ENCODE peak calls at places on chromosome 7, in six cellular contexts. O, T, H, X, G and Q are unnamed samples.
A peak's percentile ranks its signal among the peaks of the same experiment; 100 is the strongest.

GRCh38 chr7:110877086-110877485 is 213.8 kb upstream of the LRRN3 start:
- DNase-seq in T (no peak), X (peak; percentile 34), H (no peak), O (no peak), G (no peak), Q (no peak)

GRCh38 chr7:30708412-30708811 is 26.2 kb upstream of the CRHR2 start:
- DNase-seq in H (no peak), O (no peak), T (no peak), G (no peak), X (no peak), Q (no peak)

GRCh38 chr7:381211-382117 is 91.5 kb downstream of the FOXL3 start:
- DNase-seq in O (no peak), T (peak; percentile 30), X (no peak), H (no peak), G (no peak), Q (no peak)

GRCh38 chr7:143263266-143264195 is at the start of gene GSTK1:
- DNase-seq in H (no peak), T (peak; percentile 91), X (peak; percentile 54), O (peak; percentile 69), G (peak; percentile 61), Q (peak; percentile 75)

GRCh38 chr7:13099197-13099795 is 411.9 kb downstream of the ARL4A start:
- DNase-seq in X (peak; percentile 64), G (peak; percentile 78), O (peak; percentile 86), T (no peak), H (peak; percentile 21), Q (no peak)

GRCh38 chr7:106281919-106282318 is 2.9 kb downstream of the NAMPT start:
- DNase-seq in G (no peak), H (no peak), T (no peak), X (no peak), O (no peak), Q (no peak)

GRCh38 chr7:66379761-66380160 is 174.6 kb downstream of the TPST1 start:
- DNase-seq in G (peak; percentile 65), X (peak; percentile 77), O (peak; percentile 23), H (no peak), T (no peak), Q (no peak)

GRCh38 chr7:129574487-129574886 is 37.0 kb upstream of the NRF1 start:
- DNase-seq in H (no peak), O (peak; percentile 66), T (no peak), X (peak; percentile 88), G (peak; percentile 19), Q (peak; percentile 76)

GRCh38 chr7:28729276-28729675 is 228.9 kb downstream of the TRIL start:
- DNase-seq in G (peak; percentile 42), O (peak; percentile 72), H (no peak), X (no peak), T (no peak), Q (no peak)

GRCh38 chr7:148286150-148286549 is 304.4 kb upstream of the C7orf33 start:
- DNase-seq in X (no peak), G (peak; percentile 12), O (peak; percentile 54), T (no peak), H (no peak), Q (no peak)

GRCh38 chr7:133912916-133913697 is 214.0 kb upstream of the LRGUK start:
- DNase-seq in T (no peak), X (peak; percentile 53), G (peak; percentile 95), H (peak; percentile 5), O (peak; percentile 81), Q (no peak)

GRCh38 chr7:107982918-107983389 is 20.0 kb downstream of the LAMB1 start:
- DNase-seq in G (no peak), T (no peak), O (peak; percentile 52), H (no peak), X (peak; percentile 57), Q (peak; percentile 16)

DNA sequence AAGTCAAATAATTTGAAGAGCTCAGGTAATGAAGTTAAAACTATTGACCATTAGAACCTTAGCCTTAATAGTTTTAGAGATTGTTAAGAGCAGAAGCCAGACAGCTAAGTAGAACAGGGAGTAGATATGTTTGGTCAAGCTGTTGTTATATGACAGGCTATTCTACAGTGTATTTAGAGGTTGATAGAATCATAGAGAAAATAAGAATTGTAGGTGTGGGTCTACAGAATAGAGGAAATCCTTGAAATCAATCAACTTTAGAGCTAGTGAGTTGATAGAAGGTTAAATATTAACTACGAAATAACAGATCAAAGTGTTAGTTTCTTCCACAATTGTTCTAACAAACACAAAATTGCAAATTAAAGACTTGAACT is 80.1 kb downstream of the DGKB start:
- DNase-seq in T (no peak), O (no peak), H (no peak), G (no peak), X (no peak), Q (no peak)
- H3K4me3 ChIP-seq in T (no peak overlapping the region), O (no peak overlapping the region), H (no peak overlapping the region), G (no peak overlapping the region), X (no peak overlapping the region), Q (no peak overlapping the region)

GRCh38 chr7:50308301-50309129 is 4.0 kb downstream of the IKZF1 start:
- DNase-seq in T (no peak), G (no peak), O (no peak), X (no peak), H (no peak), Q (no peak)

GRCh38 chr7:50310361-50310760 is 5.8 kb downstream of the IKZF1 start:
- DNase-seq in X (no peak), T (no peak), O (no peak), H (no peak), G (no peak), Q (no peak)

GRCh38 chr7:50309130-50309478 is 4.6 kb downstream of the IKZF1 start:
- DNase-seq in O (no peak), G (no peak), X (no peak), H (no peak), T (no peak), Q (no peak)

GRCh38 chr7:50307368-50308012 is 3.0 kb downstream of the IKZF1 start:
- DNase-seq in G (no peak), T (no peak), O (no peak), X (no peak), H (no peak), Q (no peak)

DNA sequence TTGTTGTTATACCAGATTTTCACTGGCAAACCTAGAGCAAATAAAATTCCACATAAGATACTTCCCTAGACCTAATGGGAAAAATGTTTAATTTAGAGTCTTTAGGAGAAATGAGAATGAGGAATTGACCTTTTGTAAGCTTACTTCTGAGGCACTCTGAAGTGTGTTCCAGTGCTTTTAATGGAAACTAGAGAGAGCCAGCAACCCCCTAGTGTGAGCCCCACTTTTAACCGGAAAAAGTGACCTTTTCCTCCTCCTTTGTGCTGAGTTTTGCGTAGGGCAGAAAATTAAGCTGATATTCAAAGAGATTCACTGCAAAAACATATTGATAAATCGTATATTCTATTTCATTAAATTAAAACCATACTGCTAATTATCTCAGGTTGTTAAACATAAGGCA is 5.2 kb downstream of the IKZF1 start:
- DNase-seq in O (no peak), X (no peak), G (no peak), H (no peak), T (no peak), Q (no peak)
- H3K27me3 ChIP-seq in O (peaks cover 98% of the 10 kb centered on the region), X (peaks cover 7% of the 10 kb centered on the region), G (peaks cover 12% of the 10 kb centered on the region), H (peaks cover 16% of the 10 kb centered on the region), T (no peaks in the 10 kb centered on the region), Q (peaks cover 28% of the 10 kb centered on the region)

GRCh38 chr7:78402096-78402495 is 603.5 kb downstream of the PHTF2 start:
- DNase-seq in G (no peak), O (no peak), X (no peak), T (no peak), H (no peak), Q (no peak)
- H3K36me3 ChIP-seq in G (no peaks in the 10 kb centered on the region), O (no peaks in the 10 kb centered on the region), X (no peaks in the 10 kb centered on the region), T (no peaks in the 10 kb centered on the region), H (no peaks in the 10 kb centered on the region), Q (no peaks in the 10 kb centered on the region)

GRCh38 chr7:50660830-50661175 is 95.6 kb upstream of the DDC start:
- DNase-seq in H (no peak), O (no peak), T (no peak), X (no peak), G (no peak), Q (no peak)
- H3K4me3 ChIP-seq in H (no peak overlapping the region), O (no peak overlapping the region), T (no peak overlapping the region), X (no peak overlapping the region), G (no peak overlapping the region), Q (no peak overlapping the region)